ENCODE peak calls at places on chromosomes 11 and 22, in six cellular contexts. Z is activated gamma-delta T cell treated with anti-CD3 and anti-CD28 coated beads, Interleukin-2, amount 50 U/mL, for 16 hours; J is MG63; M is hippocampal formation; A is pons; F is gastrocnemius medialis. Y is an unnamed sample.

GRCh38 chr11:86559311-86559945 is 113.0 kb downstream of the ME3 start:
- DNase-seq in A (no peak), M (no peak), F (no peak), J (peak; percentile 49), Z (no peak), Y (no peak)

GRCh38 chr11:134385774-134386565 is 26.1 kb downstream of the B3GAT1 start:
- DNase-seq in M (peak; percentile 36), A (peak; percentile 46), J (peak; percentile 25), Z (no peak), F (no peak), Y (peak; percentile 60)

GRCh38 chr11:35035894-35036408 is 103.0 kb upstream of the CD44 start:
- DNase-seq in A (peak; percentile 56), J (peak; percentile 78), Z (no peak), M (no peak), F (no peak), Y (no peak)

GRCh38 chr11:117900720-117901440 is 24.4 kb upstream of the FXYD6 start:
- DNase-seq in J (no peak), F (no peak), A (no peak), M (no peak), Z (no peak), Y (no peak)

GRCh38 chr11:100205926-100206325 is 481.2 kb upstream of the ARHGAP42 start:
- DNase-seq in Z (no peak), M (no peak), A (no peak), J (no peak), F (no peak), Y (no peak)

GRCh38 chr22:17501679-17502285 is 61.5 kb upstream of the SLC25A18 start:
- DNase-seq in M (peak; percentile 4), F (no peak), Z (no peak), A (peak; percentile 92), J (no peak), Y (peak; percentile 77)

GRCh38 chr11:16805942-16806341 is 67.5 kb downstream of the C11orf58 start:
- DNase-seq in J (no peak), M (no peak), A (no peak), F (no peak), Z (no peak), Y (no peak)

GRCh38 chr11:70405679-70406395 is 7.5 kb downstream of the CTTN start:
- DNase-seq in F (no peak), J (no peak), Z (no peak), A (peak; percentile 29), M (no peak), Y (no peak)

GRCh38 chr11:77665240-77665965 is 27.8 kb upstream of the CLNS1A start:
- DNase-seq in M (no peak), F (no peak), A (no peak), Z (no peak), J (no peak), Y (no peak)

GRCh38 chr11:76830639-76831312 is 29.9 kb upstream of the ACER3 start:
- DNase-seq in M (no peak), J (peak; percentile 76), Z (no peak), A (no peak), F (no peak), Y (no peak)

Y was measured in globus pallidus.